ENCODE peak calls at places on chromosomes 3 and 15, in seven cellular contexts. One of them, this sample, is unnamed.

GRCh38 chr15:101017041-101017754 is 98.0 kb downstream of the LRRK1 start:
- DNase-seq in heart right ventricle: no peak
- DNase-seq in astrocyte of the spinal cord: no peak
- DNase-seq in hepatocyte: no peak
- DNase-seq in CD8-positive, alpha-beta T cell: peak
- DNase-seq in spleen: peak
- DNase-seq in coronary artery: peak
- DNase-seq in this sample: no peak

GRCh38 chr15:39236375-39236774 is 344.5 kb upstream of the THBS1 start:
- DNase-seq in coronary artery: no peak
- DNase-seq in spleen: no peak
- DNase-seq in heart right ventricle: no peak
- DNase-seq in hepatocyte: no peak
- DNase-seq in CD8-positive, alpha-beta T cell: no peak
- DNase-seq in astrocyte of the spinal cord: no peak
- DNase-seq in this sample: no peak

GRCh38 chr3:116920836-116921596 is 211.4 kb downstream of the TUSC7 start:
- DNase-seq in spleen: no peak
- DNase-seq in heart right ventricle: no peak
- DNase-seq in astrocyte of the spinal cord: no peak
- DNase-seq in CD8-positive, alpha-beta T cell: no peak
- DNase-seq in hepatocyte: no peak
- DNase-seq in coronary artery: no peak
- DNase-seq in this sample: no peak

GRCh38 chr3:101310580-101311375 is 9.6 kb downstream of the IMPG2 start:
- DNase-seq in CD8-positive, alpha-beta T cell: no peak
- DNase-seq in astrocyte of the spinal cord: peak
- DNase-seq in coronary artery: no peak
- DNase-seq in hepatocyte: peak
- DNase-seq in spleen: no peak
- DNase-seq in heart right ventricle: no peak
- DNase-seq in this sample: peak

GRCh38 chr15:66405007-66405406 is 18.3 kb downstream of the MAP2K1 start:
- DNase-seq in spleen: no peak
- DNase-seq in astrocyte of the spinal cord: no peak
- DNase-seq in CD8-positive, alpha-beta T cell: no peak
- DNase-seq in heart right ventricle: no peak
- DNase-seq in hepatocyte: no peak
- DNase-seq in coronary artery: no peak
- DNase-seq in this sample: no peak

GRCh38 chr3:107999215-107999775 is 91.5 kb downstream of the CD47 start:
- DNase-seq in CD8-positive, alpha-beta T cell: no peak
- DNase-seq in coronary artery: no peak
- DNase-seq in heart right ventricle: no peak
- DNase-seq in astrocyte of the spinal cord: peak
- DNase-seq in hepatocyte: no peak
- DNase-seq in spleen: no peak
- DNase-seq in this sample: no peak

GRCh38 chr15:39756806-39757522 is 25.7 kb downstream of the FSIP1 start:
- DNase-seq in heart right ventricle: no peak
- DNase-seq in spleen: no peak
- DNase-seq in coronary artery: no peak
- DNase-seq in hepatocyte: peak
- DNase-seq in CD8-positive, alpha-beta T cell: no peak
- DNase-seq in astrocyte of the spinal cord: peak
- DNase-seq in this sample: peak

GRCh38 chr3:111763968-111764367 is 95.1 kb upstream of the PHLDB2 start:
- DNase-seq in coronary artery: no peak
- DNase-seq in astrocyte of the spinal cord: peak
- DNase-seq in spleen: no peak
- DNase-seq in hepatocyte: no peak
- DNase-seq in heart right ventricle: no peak
- DNase-seq in CD8-positive, alpha-beta T cell: no peak
- DNase-seq in this sample: peak

GRCh38 chr3:103684956-103685355 is 1250.1 kb downstream of the ZPLD1 start:
- DNase-seq in astrocyte of the spinal cord: no peak
- DNase-seq in coronary artery: no peak
- DNase-seq in spleen: no peak
- DNase-seq in CD8-positive, alpha-beta T cell: no peak
- DNase-seq in heart right ventricle: no peak
- DNase-seq in hepatocyte: no peak
- DNase-seq in this sample: no peak

GRCh38 chr3:15089201-15089600 is 9.7 kb downstream of the RBSN start:
- DNase-seq in coronary artery: no peak
- DNase-seq in CD8-positive, alpha-beta T cell: no peak
- DNase-seq in heart right ventricle: no peak
- DNase-seq in astrocyte of the spinal cord: no peak
- DNase-seq in hepatocyte: no peak
- DNase-seq in spleen: no peak
- DNase-seq in this sample: no peak

GRCh38 chr15:69296606-69297005 is 2.1 kb upstream of the PAQR5 start:
- DNase-seq in astrocyte of the spinal cord: no peak
- DNase-seq in coronary artery: no peak
- DNase-seq in spleen: no peak
- DNase-seq in CD8-positive, alpha-beta T cell: no peak
- DNase-seq in heart right ventricle: no peak
- DNase-seq in hepatocyte: no peak
- DNase-seq in this sample: no peak

GRCh38 chr15:41683955-41684354 is 23.8 kb downstream of the MGA start:
- DNase-seq in astrocyte of the spinal cord: no peak
- DNase-seq in coronary artery: no peak
- DNase-seq in spleen: no peak
- DNase-seq in hepatocyte: no peak
- DNase-seq in heart right ventricle: no peak
- DNase-seq in CD8-positive, alpha-beta T cell: no peak
- DNase-seq in this sample: no peak

GRCh38 chr3:63689285-63689684 is 36.8 kb downstream of the SNTN start:
- DNase-seq in CD8-positive, alpha-beta T cell: no peak
- DNase-seq in coronary artery: no peak
- DNase-seq in astrocyte of the spinal cord: no peak
- DNase-seq in heart right ventricle: no peak
- DNase-seq in hepatocyte: no peak
- DNase-seq in spleen: no peak
- DNase-seq in this sample: no peak

GRCh38 chr3:14451844-14452533 is 49.6 kb downstream of the SLC6A6 start:
- DNase-seq in spleen: no peak
- DNase-seq in hepatocyte: peak
- DNase-seq in CD8-positive, alpha-beta T cell: no peak
- DNase-seq in coronary artery: no peak
- DNase-seq in astrocyte of the spinal cord: peak
- DNase-seq in heart right ventricle: peak
- DNase-seq in this sample: peak

GRCh38 chr3:27326211-27326948 is 42.8 kb downstream of the NEK10 start:
- DNase-seq in astrocyte of the spinal cord: peak
- DNase-seq in spleen: no peak
- DNase-seq in heart right ventricle: no peak
- DNase-seq in hepatocyte: peak
- DNase-seq in coronary artery: no peak
- DNase-seq in CD8-positive, alpha-beta T cell: no peak
- DNase-seq in this sample: peak

GRCh38 chr3:177057768-177058167 is 139.5 kb downstream of the TBL1XR1 start:
- DNase-seq in CD8-positive, alpha-beta T cell: peak
- DNase-seq in coronary artery: no peak
- DNase-seq in astrocyte of the spinal cord: peak
- DNase-seq in spleen: no peak
- DNase-seq in hepatocyte: no peak
- DNase-seq in heart right ventricle: no peak
- DNase-seq in this sample: no peak

GRCh38 chr3:33096103-33096868 is 660 bp downstream of the GLB1 start:
- DNase-seq in CD8-positive, alpha-beta T cell: peak
- DNase-seq in hepatocyte: peak
- DNase-seq in heart right ventricle: no peak
- DNase-seq in coronary artery: peak
- DNase-seq in spleen: peak
- DNase-seq in astrocyte of the spinal cord: peak
- DNase-seq in this sample: no peak

GRCh38 chr3:190318666-190319065 is 3.6 kb downstream of the CLDN1 start:
- DNase-seq in coronary artery: no peak
- DNase-seq in heart right ventricle: no peak
- DNase-seq in CD8-positive, alpha-beta T cell: no peak
- DNase-seq in hepatocyte: no peak
- DNase-seq in spleen: no peak
- DNase-seq in astrocyte of the spinal cord: no peak
- DNase-seq in this sample: no peak
- H3K4me3 ChIP-seq in coronary artery: no peak
- H3K4me3 ChIP-seq in heart right ventricle: no peak
- H3K4me3 ChIP-seq in CD8-positive, alpha-beta T cell: no peak
- H3K4me3 ChIP-seq in hepatocyte: no peak
- H3K4me3 ChIP-seq in spleen: no peak
- H3K4me3 ChIP-seq in astrocyte of the spinal cord: no peak
- H3K4me3 ChIP-seq in this sample: no peak

DNA sequence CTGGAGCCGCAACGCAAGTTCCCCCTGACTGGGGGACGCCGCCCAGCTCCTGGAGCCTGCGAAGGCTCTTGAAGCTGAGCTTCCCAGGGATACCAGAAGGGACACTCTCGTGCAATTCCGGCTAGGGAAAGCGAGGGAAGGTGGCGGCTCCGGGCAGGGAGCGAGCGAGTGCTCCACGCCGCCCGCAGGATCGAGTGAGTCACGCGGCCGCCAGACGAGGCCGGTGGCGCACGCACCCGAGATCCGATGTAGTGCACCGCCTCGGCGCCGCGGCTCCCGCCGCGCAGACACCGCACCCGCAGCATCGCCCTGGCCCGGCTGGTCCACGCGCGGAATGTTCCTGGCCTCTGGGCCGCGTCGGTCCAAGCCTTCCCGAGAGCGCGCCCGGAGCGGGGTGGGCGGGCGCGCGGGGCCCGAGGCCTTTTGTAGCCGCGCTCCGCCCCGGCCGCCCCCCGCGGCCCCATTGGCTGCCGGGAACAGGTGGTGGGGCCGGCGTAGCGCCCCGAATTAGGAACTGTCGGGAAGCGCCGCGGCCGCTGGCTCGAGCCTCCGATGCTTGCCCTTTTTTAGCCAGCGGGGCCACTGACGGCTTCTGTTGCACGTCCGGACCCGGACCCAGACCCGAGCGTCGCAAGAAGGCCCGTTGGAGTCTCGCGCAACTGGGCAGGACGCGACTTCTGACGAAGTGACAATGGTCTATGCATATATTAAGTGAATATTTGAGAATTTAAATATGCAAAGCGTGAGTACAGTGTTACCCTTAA is at the start of gene GATM:
- DNase-seq in hepatocyte: peak
- DNase-seq in coronary artery: peak
- DNase-seq in heart right ventricle: peak
- DNase-seq in astrocyte of the spinal cord: peak
- DNase-seq in spleen: peak
- DNase-seq in CD8-positive, alpha-beta T cell: peak
- DNase-seq in this sample: peak
- TF ChIP-seq CTCF in hepatocyte: peak
- TF ChIP-seq CTCF in coronary artery: peak
- TF ChIP-seq CTCF in heart right ventricle: peak
- TF ChIP-seq CTCF in astrocyte of the spinal cord: peak
- TF ChIP-seq CTCF in spleen: no peak
- TF ChIP-seq CTCF in CD8-positive, alpha-beta T cell: no peak
- TF ChIP-seq CTCF in this sample: peak

DNA sequence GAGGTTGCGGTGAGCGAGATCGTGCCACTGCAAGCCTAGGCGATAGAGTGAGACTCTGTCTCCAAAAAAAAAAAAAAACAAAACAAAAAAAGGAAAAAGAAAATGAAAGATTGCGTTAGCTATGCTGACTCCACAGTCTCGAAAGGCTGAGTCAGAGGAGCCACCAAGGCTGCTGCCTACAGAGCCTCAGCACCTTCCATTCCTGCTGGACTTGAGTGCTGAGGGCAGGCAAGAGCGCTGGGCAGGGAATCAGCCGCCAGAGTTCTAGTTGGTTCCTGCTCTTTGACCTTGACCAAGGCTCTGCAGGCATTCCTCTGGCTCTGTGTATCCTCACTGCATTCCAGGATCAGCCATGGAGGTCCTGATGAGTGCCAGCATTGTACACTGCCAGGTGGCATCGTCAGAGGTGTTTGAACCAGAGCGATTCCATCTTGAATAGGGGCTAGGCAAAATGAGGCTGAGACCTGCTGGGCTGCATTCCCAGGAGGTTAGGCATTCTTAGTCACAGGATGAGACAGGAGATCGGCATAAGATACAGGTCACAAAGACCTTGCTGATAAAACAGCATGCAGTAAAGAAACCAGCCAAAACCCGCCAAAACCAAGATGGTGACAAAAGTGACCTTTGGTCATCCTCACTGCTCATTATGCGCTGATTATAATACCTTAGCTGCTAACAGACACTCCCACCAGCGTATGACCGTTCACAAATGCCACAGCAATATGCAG is 5.9 kb downstream of the MESP2 start:
- DNase-seq in CD8-positive, alpha-beta T cell: no peak
- DNase-seq in coronary artery: peak
- DNase-seq in heart right ventricle: no peak
- DNase-seq in hepatocyte: peak
- DNase-seq in astrocyte of the spinal cord: peak
- DNase-seq in spleen: peak
- DNase-seq in this sample: peak
- H3K4me3 ChIP-seq in CD8-positive, alpha-beta T cell: no peak
- H3K4me3 ChIP-seq in coronary artery: no peak
- H3K4me3 ChIP-seq in heart right ventricle: no peak
- H3K4me3 ChIP-seq in hepatocyte: no peak
- H3K4me3 ChIP-seq in astrocyte of the spinal cord: no peak
- H3K4me3 ChIP-seq in spleen: no peak
- H3K4me3 ChIP-seq in this sample: no peak

GRCh38 chr3:57009367-57009766 is 51.1 kb upstream of the SPATA12 start:
- DNase-seq in CD8-positive, alpha-beta T cell: no peak
- DNase-seq in hepatocyte: no peak
- DNase-seq in astrocyte of the spinal cord: no peak
- DNase-seq in heart right ventricle: peak
- DNase-seq in spleen: no peak
- DNase-seq in coronary artery: no peak
- DNase-seq in this sample: no peak

GRCh38 chr3:57004154-57004730 is 56.2 kb upstream of the SPATA12 start:
- DNase-seq in hepatocyte: no peak
- DNase-seq in coronary artery: no peak
- DNase-seq in spleen: peak
- DNase-seq in CD8-positive, alpha-beta T cell: no peak
- DNase-seq in heart right ventricle: no peak
- DNase-seq in astrocyte of the spinal cord: no peak
- DNase-seq in this sample: no peak

GRCh38 chr3:57007513-57008415 is 52.7 kb upstream of the SPATA12 start:
- DNase-seq in hepatocyte: peak
- DNase-seq in CD8-positive, alpha-beta T cell: no peak
- DNase-seq in spleen: no peak
- DNase-seq in heart right ventricle: peak
- DNase-seq in coronary artery: peak
- DNase-seq in astrocyte of the spinal cord: peak
- DNase-seq in this sample: peak

GRCh38 chr3:57006048-57006709 is 54.3 kb upstream of the SPATA12 start:
- DNase-seq in astrocyte of the spinal cord: no peak
- DNase-seq in spleen: no peak
- DNase-seq in heart right ventricle: no peak
- DNase-seq in coronary artery: no peak
- DNase-seq in hepatocyte: no peak
- DNase-seq in CD8-positive, alpha-beta T cell: no peak
- DNase-seq in this sample: no peak

DNA sequence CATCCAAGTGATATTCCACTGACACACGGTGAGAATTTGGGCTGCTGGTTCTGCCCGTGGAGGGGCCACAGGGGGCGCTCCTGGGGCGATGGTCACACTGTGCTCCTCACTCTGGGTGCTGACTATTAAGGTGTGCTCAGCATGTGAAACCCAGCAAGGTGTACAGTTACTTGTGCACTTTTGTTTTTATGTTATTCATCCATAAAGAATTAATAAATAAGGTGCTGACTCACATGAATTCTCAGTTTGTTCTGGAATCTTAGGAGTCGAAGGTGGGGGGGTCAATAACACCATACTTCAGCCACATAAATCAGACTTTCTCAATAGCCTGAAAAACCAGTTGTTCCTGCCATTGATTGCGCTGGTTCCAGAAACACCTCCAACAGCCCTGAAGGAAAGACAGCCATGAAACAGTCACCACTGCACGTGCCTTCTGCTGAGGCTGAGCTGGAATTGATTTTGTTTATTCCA is 53.5 kb upstream of the SPATA12 start:
- DNase-seq in spleen: no peak
- DNase-seq in CD8-positive, alpha-beta T cell: no peak
- DNase-seq in astrocyte of the spinal cord: no peak
- DNase-seq in hepatocyte: peak
- DNase-seq in heart right ventricle: no peak
- DNase-seq in coronary artery: no peak
- DNase-seq in this sample: no peak
- TF ChIP-seq CTCF in spleen: no peak
- TF ChIP-seq CTCF in CD8-positive, alpha-beta T cell: no peak
- TF ChIP-seq CTCF in astrocyte of the spinal cord: peak
- TF ChIP-seq CTCF in hepatocyte: no peak
- TF ChIP-seq CTCF in heart right ventricle: no peak
- TF ChIP-seq CTCF in coronary artery: no peak
- TF ChIP-seq CTCF in this sample: peak